ENCODE peak calls at places on chromosomes 16 and 17, in eight cellular contexts. M is HFFc6; R is activated T-helper 9 cell treated with anti-CD3 and anti-CD28 coated beads, Interleukin-2, amount 50 U/mL, for 16 hours; K is left lobe of liver; I is CD8-positive, alpha-beta T cell; E is tibial artery; D is anterior cingulate cortex; G is hepatic stellate cell. Z is an unnamed sample.

GRCh38 chr16:31071861-31072260 is 2.2 kb downstream of the ZNF668 start:
- DNase-seq in D (no peak), K (no peak), E (no peak), M (peak), R (no peak), I (no peak), G (no peak), Z (no peak)

GRCh38 chr16:26532456-26532855 is 534.3 kb upstream of the C16orf82 start:
- DNase-seq in R (no peak), I (no peak), G (no peak), K (no peak), E (no peak), M (no peak), D (no peak), Z (no peak)

GRCh38 chr17:32281011-32281451 is 15.4 kb downstream of the RHBDL3 start:
- DNase-seq in I (no peak), R (no peak), E (no peak), K (no peak), G (no peak), M (no peak), D (no peak), Z (no peak)

GRCh38 chr16:84652565-84652964 is 4.3 kb downstream of the KLHL36 start:
- DNase-seq in D (no peak), M (no peak), R (no peak), G (no peak), E (no peak), K (no peak), I (peak), Z (no peak)

GRCh38 chr16:12082207-12082606 is 105.7 kb downstream of the SNX29 start:
- DNase-seq in E (no peak), R (no peak), I (peak), D (no peak), K (no peak), M (no peak), G (no peak), Z (no peak)

GRCh38 chr17:4666296-4666695 is 24.8 kb upstream of the ALOX15 start:
- DNase-seq in M (no peak), E (no peak), D (no peak), G (no peak), I (no peak), K (no peak), R (no peak), Z (no peak)

GRCh38 chr16:81939164-81940067 is 71.9 kb downstream of the SDR42E1 start:
- DNase-seq in E (no peak), D (no peak), K (no peak), M (no peak), I (no peak), G (no peak), R (no peak), Z (no peak)

GRCh38 chr16:67471758-67472384 is 9.1 kb downstream of the ATP6V0D1 start:
- DNase-seq in E (no peak), R (no peak), G (no peak), K (no peak), I (no peak), D (no peak), M (no peak), Z (no peak)

GRCh38 chr16:89193021-89193575 is 7.2 kb downstream of the SLC22A31 start:
- DNase-seq in I (no peak), D (no peak), K (no peak), G (peak), R (peak), E (no peak), M (no peak), Z (no peak)

GRCh38 chr16:68475071-68475470 is 26.8 kb upstream of the SMPD3 start:
- DNase-seq in M (no peak), K (no peak), R (no peak), E (no peak), D (no peak), G (no peak), I (no peak), Z (no peak)

GRCh38 chr16:27745348-27745747 is 195.4 kb downstream of the KATNIP start:
- DNase-seq in D (no peak), R (no peak), K (no peak), G (peak), M (peak), I (no peak), E (no peak), Z (no peak)

GRCh38 chr17:77208217-77208808 is 67.5 kb downstream of the SEC14L1 start:
- DNase-seq in G (peak), M (peak), K (no peak), I (no peak), R (no peak), D (no peak), E (peak), Z (no peak)

GRCh38 chr17:57945999-57946797 is 9.0 kb downstream of the CUEDC1 start:
- DNase-seq in D (no peak), K (no peak), I (no peak), G (peak), M (peak), R (no peak), E (no peak), Z (no peak)

GRCh38 chr17:78258323-78259229 is 27.1 kb downstream of the TMEM235 start:
- DNase-seq in G (no peak), I (peak), D (no peak), M (no peak), K (no peak), E (peak), R (peak), Z (no peak)

GRCh38 chr17:79657861-79658810 is 47.3 kb upstream of the RBFOX3 start:
- DNase-seq in M (no peak), E (no peak), K (no peak), R (no peak), G (no peak), I (no peak), D (no peak), Z (no peak)

GRCh38 chr17:67785526-67785925 is 39.8 kb upstream of the BPTF start:
- DNase-seq in I (no peak), D (no peak), E (no peak), G (no peak), M (no peak), R (no peak), K (no peak), Z (no peak)

GRCh38 chr16:79229371-79229770 is 371.2 kb downstream of the MAF start:
- DNase-seq in K (no peak), E (no peak), I (no peak), D (no peak), M (no peak), G (no peak), R (no peak), Z (no peak)

GRCh38 chr16:1183235-1183907 is 30.5 kb downstream of the CACNA1H start:
- DNase-seq in D (no peak), M (no peak), R (no peak), I (no peak), G (peak), K (no peak), E (peak), Z (no peak)

GRCh38 chr17:80718428-80718827 is 173.8 kb downstream of the RPTOR start:
- DNase-seq in G (no peak), K (no peak), D (no peak), M (no peak), R (no peak), E (no peak), I (no peak), Z (no peak)

GRCh38 chr17:4945176-4945943 is 3.0 kb downstream of the PFN1 start:
- DNase-seq in K (peak), R (peak), I (peak), M (peak), D (no peak), E (peak), G (peak), Z (no peak)

GRCh38 chr16:57349212-57350031 is 9.2 kb upstream of the CCL22 start:
- DNase-seq in M (no peak), D (no peak), I (no peak), E (no peak), K (no peak), G (no peak), R (no peak), Z (no peak)

GRCh38 chr17:67095803-67096202 is 51.4 kb downstream of the CACNG1 start:
- DNase-seq in E (no peak), R (no peak), G (no peak), M (peak), D (no peak), I (no peak), K (no peak), Z (no peak)

GRCh38 chr16:83586036-83586810 is 221.6 kb upstream of the HSBP1 start:
- DNase-seq in G (no peak), R (no peak), I (no peak), K (no peak), M (no peak), E (no peak), D (no peak), Z (no peak)

GRCh38 chr17:3738562-3739295 is 15.0 kb downstream of the HASPIN start:
- DNase-seq in K (peak), M (no peak), D (no peak), G (no peak), I (peak), R (peak), E (no peak), Z (no peak)

GRCh38 chr17:17028059-17028877 is 14.0 kb upstream of the MPRIP start:
- DNase-seq in I (no peak), M (peak), R (no peak), K (no peak), E (no peak), D (no peak), G (no peak), Z (no peak)

GRCh38 chr16:83356266-83356665 is 451.5 kb upstream of the HSBP1 start:
- DNase-seq in K (no peak), I (no peak), D (no peak), G (peak), R (no peak), M (peak), E (no peak), Z (no peak)

GRCh38 chr16:65061935-65062334 is 59.9 kb downstream of the CDH11 start:
- DNase-seq in E (no peak), K (no peak), M (no peak), R (no peak), D (no peak), G (no peak), I (no peak), Z (no peak)

GRCh38 chr17:10628756-10629155 is 28.4 kb downstream of the MYH3 start:
- DNase-seq in R (no peak), I (no peak), D (no peak), K (no peak), M (no peak), G (no peak), E (no peak), Z (no peak)

GRCh38 chr17:73268582-73269328 is 7.1 kb upstream of the CPSF4L start:
- DNase-seq in I (no peak), M (no peak), K (no peak), D (no peak), G (no peak), E (no peak), R (no peak), Z (no peak)

GRCh38 chr16:35692824-35693223 is 2233.4 kb downstream of the TP53TG3F start:
- DNase-seq in M (no peak), E (no peak), D (no peak), R (no peak), G (no peak), I (no peak), K (peak), Z (no peak)

GRCh38 chr17:7862692-7863437 is 5.1 kb downstream of the CYB5D1 start:
- DNase-seq in I (peak), D (no peak), G (peak), K (no peak), R (no peak), M (no peak), E (no peak), Z (no peak)

GRCh38 chr16:4176794-4177438 is 60.7 kb upstream of the ADCY9 start:
- DNase-seq in E (no peak), R (no peak), I (no peak), G (peak), M (peak), K (no peak), D (no peak), Z (no peak)

GRCh38 chr16:50267651-50268050 is 1.3 kb downstream of the ADCY7 start:
- DNase-seq in K (peak), R (no peak), G (no peak), M (no peak), D (no peak), E (no peak), I (peak), Z (no peak)